ENCODE peak calls at places on chromosome 19, in four cellular contexts. Z is ELF-1, C is fibroblast of the conjunctiva, D is adipocyte. F is an unnamed sample.

GRCh38 chr19:1466461-1467227 is 12.4 kb downstream of the C19orf25 start:
- DNase-seq in C (no peak), D (no peak), Z (no peak), F (no peak)

GRCh38 chr19:34990578-34991192 is 9.4 kb upstream of the GRAMD1A start:
- DNase-seq in Z (no peak), D (no peak), C (no peak), F (no peak)

GRCh38 chr19:8323781-8324185 is 2.5 kb downstream of the RPS28 start:
- DNase-seq in C (no peak), D (no peak), Z (no peak), F (no peak)

GRCh38 chr19:28831464-28831863 is 381.5 kb downstream of the UQCRFS1 start:
- DNase-seq in Z (peak), C (no peak), D (no peak), F (no peak)

GRCh38 chr19:22617614-22618325 is 16.4 kb upstream of the ZNF492 start:
- DNase-seq in Z (no peak), D (no peak), C (no peak), F (no peak)

GRCh38 chr19:50417138-50417849 is 1.4 kb upstream of the SPIB start:
- DNase-seq in D (no peak), Z (no peak), C (no peak), F (no peak)

GRCh38 chr19:15136234-15136954 is 29.2 kb downstream of the SYDE1 start:
- DNase-seq in Z (no peak), C (no peak), D (no peak), F (no peak)

GRCh38 chr19:10270616-10271394 is at the start of gene ICAM1:
- DNase-seq in Z (peak), C (no peak), D (peak), F (no peak)

GRCh38 chr19:35742121-35742724 is at the start of gene IGFLR1:
- DNase-seq in Z (no peak), D (no peak), C (no peak), F (no peak)

GRCh38 chr19:16457195-16457953 is 14.4 kb downstream of the EPS15L1 start:
- DNase-seq in C (no peak), Z (no peak), D (peak), F (no peak)

GRCh38 chr19:2867025-2867991 is at the start of gene ZNF556:
- DNase-seq in D (no peak), Z (no peak), C (no peak), F (no peak)

GRCh38 chr19:46759817-46760333 is 13.6 kb upstream of the STRN4 start:
- DNase-seq in Z (no peak), D (peak), C (peak), F (peak)

GRCh38 chr19:524062-524674 is 7.4 kb upstream of the CDC34 start:
- DNase-seq in Z (peak), C (no peak), D (no peak), F (no peak)

GRCh38 chr19:13017306-13018036 is 22.2 kb downstream of the NFIX start:
- DNase-seq in D (no peak), C (no peak), Z (peak), F (no peak)

GRCh38 chr19:42816901-42817300 is 51.4 kb upstream of the PSG8 start:
- DNase-seq in D (peak), C (no peak), Z (no peak), F (no peak)

GRCh38 chr19:49847731-49848696 is 2.9 kb upstream of the PTOV1 start:
- DNase-seq in C (peak), D (peak), Z (no peak), F (peak)

GRCh38 chr19:18008814-18009213 is 844 bp downstream of the ARRDC2 start:
- DNase-seq in D (no peak), C (no peak), Z (no peak), F (no peak)

GRCh38 chr19:6862673-6863078 is 24.7 kb upstream of the ADGRE1 start:
- DNase-seq in C (peak), Z (peak), D (peak), F (peak)

GRCh38 chr19:33683881-33684549 is 62.3 kb downstream of the CHST8 start:
- DNase-seq in D (peak), Z (peak), C (no peak), F (no peak)

GRCh38 chr19:38047048-38047435 is 140.0 kb downstream of the SIPA1L3 start:
- DNase-seq in Z (no peak), D (no peak), C (no peak), F (no peak)

GRCh38 chr19:51019544-51019925 is at the start of gene KLK10:
- DNase-seq in C (no peak), D (no peak), Z (no peak), F (no peak)

GRCh38 chr19:1355974-1356865 is 27.5 kb upstream of the NDUFS7 start:
- DNase-seq in C (no peak), D (no peak), Z (no peak), F (no peak)